ENCODE peak calls at places on chromosome 2, in five cellular contexts. E, V, X, H and B are unnamed samples. For H3K4me1, the result is how much of the 10 kb centered on the place peaks cover.

GRCh38 chr2:205816268-205816667 is 134.0 kb downstream of the NRP2 start:
- DNase-seq in E (no peak), V (no peak), X (no peak), H (no peak), B (no peak)

GRCh38 chr2:240568678-240569522 is 616 bp downstream of the RNPEPL1 start:
- DNase-seq in E (no peak), H (peak), X (peak), V (no peak), B (peak)

GRCh38 chr2:130825231-130825971 is 11.3 kb upstream of the ARHGEF4 start:
- DNase-seq in E (no peak), X (no peak), H (no peak), V (no peak), B (no peak)

GRCh38 chr2:197708331-197708730 is 3.2 kb downstream of the MARS2 start:
- DNase-seq in E (no peak), H (no peak), V (no peak), X (no peak), B (no peak)

GRCh38 chr2:1548910-1549673 is 135.8 kb downstream of the TPO start:
- DNase-seq in E (no peak), V (no peak), X (no peak), H (no peak), B (no peak)

GRCh38 chr2:202064206-202064880 is 8.7 kb upstream of the KIAA2012 start:
- DNase-seq in X (no peak), E (no peak), V (no peak), H (peak), B (no peak)

GRCh38 chr2:48707466-48707865 is 48.1 kb downstream of the LHCGR start:
- DNase-seq in V (no peak), H (no peak), E (no peak), X (no peak), B (no peak)

GRCh38 chr2:201151127-201152074 is 31.5 kb upstream of the CASP10 start:
- DNase-seq in E (peak), X (no peak), V (no peak), H (no peak), B (no peak)

GRCh38 chr2:173008786-173009185 is 66.9 kb upstream of the MAP3K20 start:
- DNase-seq in X (no peak), V (no peak), H (no peak), E (no peak), B (no peak)
- TF ChIP-seq POLR2A in X (no peak), V (no peak), H (no peak), E (no peak), B (no peak)

GRCh38 chr2:233854241-233854981 is at the start of gene HJURP:
- DNase-seq in E (peak), H (peak), V (peak), X (peak), B (peak)

GRCh38 chr2:233853883-233854240 is 473 bp downstream of the HJURP start:
- DNase-seq in X (peak), H (no peak), E (no peak), V (no peak), B (no peak)

GRCh38 chr2:233855345-233855744 is 1.0 kb upstream of the HJURP start:
- DNase-seq in V (no peak), H (no peak), X (no peak), E (no peak), B (no peak)

GRCh38 chr2:233852056-233852455 is 2.3 kb downstream of the HJURP start:
- DNase-seq in H (no peak), E (no peak), V (no peak), X (no peak), B (no peak)

DNA sequence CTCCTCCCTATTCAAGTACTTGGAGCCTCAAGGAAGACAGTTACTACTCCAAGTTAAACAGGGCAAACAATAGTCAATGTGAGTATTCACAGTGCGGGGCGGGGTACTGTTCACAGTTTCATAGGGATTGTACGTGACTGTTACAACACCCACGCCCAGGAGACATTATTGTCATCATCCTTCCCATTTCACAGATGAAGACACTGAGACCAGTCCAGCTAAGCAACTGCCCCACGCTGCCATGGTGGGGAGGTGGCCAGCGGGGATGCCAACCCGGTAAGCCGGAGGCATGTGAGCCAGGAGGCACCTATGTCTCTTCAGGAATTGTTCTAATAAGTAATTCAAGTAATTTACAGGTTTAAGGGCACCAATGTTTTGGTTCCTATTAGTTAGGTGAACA is 982 bp downstream of the HJURP start:
- DNase-seq in X (no peak), V (no peak), E (no peak), H (no peak), B (no peak)
- H3K4me1 ChIP-seq in X (under half), V (under half), E (under half), H (under half), B (under half)

DNA sequence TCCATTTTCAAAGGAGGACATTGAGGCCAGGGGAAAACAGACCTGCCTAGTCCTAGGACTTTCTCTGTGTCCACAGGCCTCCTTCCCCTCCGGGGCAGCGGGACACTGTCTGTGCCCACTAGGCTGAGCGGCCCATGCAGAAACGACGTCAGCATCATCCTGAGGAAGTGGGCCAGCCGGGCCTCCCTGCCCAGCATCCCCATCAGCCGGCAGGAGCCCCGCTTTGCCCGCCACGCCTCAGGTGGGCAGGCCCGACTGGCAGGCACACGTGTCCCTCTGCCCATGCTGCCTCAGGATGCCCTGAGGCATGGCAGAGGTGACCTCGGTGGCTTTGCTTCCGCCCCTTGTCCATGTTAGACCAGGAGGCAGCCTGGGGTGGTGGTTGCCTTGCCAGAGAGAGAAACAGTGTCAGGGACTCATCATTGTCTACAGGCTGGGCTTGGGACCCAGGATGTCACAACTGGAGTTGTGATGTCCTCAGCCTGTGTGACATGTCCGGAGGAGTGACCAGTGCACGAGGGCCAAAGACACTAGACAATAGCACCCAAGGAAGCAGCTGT is 36.7 kb downstream of the TOGARAM2 start:
- DNase-seq in E (no peak), V (no peak), X (no peak), H (no peak), B (no peak)
- H3K27ac ChIP-seq in E (no peak), V (no peak), X (no peak), H (no peak), B (no peak)

GRCh38 chr2:39120771-39121522 is at the start of gene SOS1:
- DNase-seq in H (peak), E (peak), V (peak), X (peak), B (peak)

GRCh38 chr2:39123436-39123999 is 2.7 kb upstream of the SOS1 start:
- DNase-seq in H (no peak), V (no peak), X (no peak), E (no peak), B (no peak)

GRCh38 chr2:39121523-39122063 is 742 bp upstream of the SOS1 start:
- DNase-seq in H (no peak), E (no peak), X (no peak), V (no peak), B (no peak)

GRCh38 chr2:39124770-39125075 is 3.9 kb upstream of the SOS1 start:
- DNase-seq in V (no peak), X (no peak), H (no peak), E (no peak), B (no peak)

GRCh38 chr2:39124000-39124769 is 3.3 kb upstream of the SOS1 start:
- DNase-seq in X (peak), V (peak), E (peak), H (peak), B (peak)
- TF ChIP-seq POLR2A in X (peak), V (peak), E (peak), H (peak), B (peak)

DNA sequence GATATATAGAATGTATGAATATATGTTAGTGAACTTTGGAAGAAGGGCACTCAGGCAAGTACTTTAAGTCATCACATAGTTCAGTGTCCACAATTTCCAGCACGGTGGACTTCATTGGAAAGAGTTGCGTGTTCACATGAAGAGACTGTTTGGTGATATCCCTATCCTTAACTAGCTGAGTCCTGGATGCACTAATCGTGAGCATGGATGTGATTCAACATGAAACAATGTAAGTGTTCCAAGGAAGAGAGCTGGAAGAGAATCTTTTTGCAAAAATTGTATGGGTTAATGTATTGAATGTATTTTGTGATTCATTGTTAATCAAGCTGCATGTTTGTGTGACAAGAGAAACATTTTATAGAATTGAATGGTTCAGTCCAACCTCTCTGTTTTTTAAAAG is 8.4 kb downstream of the XRCC5 start:
- DNase-seq in X (no peak), H (no peak), E (no peak), V (no peak), B (no peak)
- H3K4me1 ChIP-seq in X (under half), H (under half), E (under half), V (under half), B (under half)